ENCODE peak calls at places on chromosomes 12 and 14, in nine cellular contexts. One of them, this sample, is unnamed.

GRCh38 chr14:68815288-68816182 is 22.7 kb upstream of the ZFP36L1 start:
- DNase-seq in activated CD4-positive, alpha-beta T cell treated with anti-CD3 and anti-CD28 coated beads, Interleukin-2, amount 50 U/mL, for 48 hours: peak; percentile 49
- DNase-seq in K562: no peak
- DNase-seq in AG09319: no peak
- DNase-seq in HTR-8/SVneo: no peak
- DNase-seq in stimulated activated CD8-positive, alpha-beta memory T cell treated with anti-CD3 and anti-CD28 coated beads, Interleukin-15, amount 100 ng/mL, for 24 hours: no peak
- DNase-seq in HL-60: no peak
- DNase-seq in NCI-H2081: no peak
- DNase-seq in NCI-H774: no peak
- DNase-seq in this sample: no peak

GRCh38 chr12:121089031-121089812 is 43.5 kb upstream of the P2RX7 start:
- DNase-seq in activated CD4-positive, alpha-beta T cell treated with anti-CD3 and anti-CD28 coated beads, Interleukin-2, amount 50 U/mL, for 48 hours: no peak
- DNase-seq in K562: peak; percentile 27
- DNase-seq in AG09319: no peak
- DNase-seq in HTR-8/SVneo: no peak
- DNase-seq in stimulated activated CD8-positive, alpha-beta memory T cell treated with anti-CD3 and anti-CD28 coated beads, Interleukin-15, amount 100 ng/mL, for 24 hours: no peak
- DNase-seq in HL-60: no peak
- DNase-seq in NCI-H2081: no peak
- DNase-seq in NCI-H774: no peak
- DNase-seq in this sample: no peak

GRCh38 chr14:88264116-88264515 is 59.0 kb downstream of the KCNK10 start:
- DNase-seq in activated CD4-positive, alpha-beta T cell treated with anti-CD3 and anti-CD28 coated beads, Interleukin-2, amount 50 U/mL, for 48 hours: no peak
- DNase-seq in K562: no peak
- DNase-seq in AG09319: no peak
- DNase-seq in HTR-8/SVneo: no peak
- DNase-seq in stimulated activated CD8-positive, alpha-beta memory T cell treated with anti-CD3 and anti-CD28 coated beads, Interleukin-15, amount 100 ng/mL, for 24 hours: no peak
- DNase-seq in HL-60: no peak
- DNase-seq in NCI-H2081: no peak
- DNase-seq in NCI-H774: no peak
- DNase-seq in this sample: no peak

GRCh38 chr12:98793121-98793520 is 148.0 kb downstream of the APAF1 start:
- DNase-seq in activated CD4-positive, alpha-beta T cell treated with anti-CD3 and anti-CD28 coated beads, Interleukin-2, amount 50 U/mL, for 48 hours: no peak
- DNase-seq in K562: no peak
- DNase-seq in AG09319: no peak
- DNase-seq in HTR-8/SVneo: no peak
- DNase-seq in stimulated activated CD8-positive, alpha-beta memory T cell treated with anti-CD3 and anti-CD28 coated beads, Interleukin-15, amount 100 ng/mL, for 24 hours: no peak
- DNase-seq in HL-60: no peak
- DNase-seq in NCI-H2081: no peak
- DNase-seq in NCI-H774: no peak
- DNase-seq in this sample: no peak

GRCh38 chr12:98296462-98297079 is 218.8 kb upstream of the TMPO start:
- DNase-seq in activated CD4-positive, alpha-beta T cell treated with anti-CD3 and anti-CD28 coated beads, Interleukin-2, amount 50 U/mL, for 48 hours: no peak
- DNase-seq in K562: no peak
- DNase-seq in AG09319: no peak
- DNase-seq in HTR-8/SVneo: no peak
- DNase-seq in stimulated activated CD8-positive, alpha-beta memory T cell treated with anti-CD3 and anti-CD28 coated beads, Interleukin-15, amount 100 ng/mL, for 24 hours: no peak
- DNase-seq in HL-60: no peak
- DNase-seq in NCI-H2081: no peak
- DNase-seq in NCI-H774: no peak
- DNase-seq in this sample: peak; percentile 1

GRCh38 chr14:21043387-21044105 is 1.4 kb downstream of the RNASE7 start:
- DNase-seq in activated CD4-positive, alpha-beta T cell treated with anti-CD3 and anti-CD28 coated beads, Interleukin-2, amount 50 U/mL, for 48 hours: no peak
- DNase-seq in K562: no peak
- DNase-seq in AG09319: no peak
- DNase-seq in HTR-8/SVneo: no peak
- DNase-seq in stimulated activated CD8-positive, alpha-beta memory T cell treated with anti-CD3 and anti-CD28 coated beads, Interleukin-15, amount 100 ng/mL, for 24 hours: no peak
- DNase-seq in HL-60: no peak
- DNase-seq in NCI-H2081: no peak
- DNase-seq in NCI-H774: no peak
- DNase-seq in this sample: no peak

GRCh38 chr12:130366159-130366558 is 28.5 kb downstream of the PIWIL1 start:
- DNase-seq in activated CD4-positive, alpha-beta T cell treated with anti-CD3 and anti-CD28 coated beads, Interleukin-2, amount 50 U/mL, for 48 hours: no peak
- DNase-seq in K562: no peak
- DNase-seq in AG09319: no peak
- DNase-seq in HTR-8/SVneo: no peak
- DNase-seq in stimulated activated CD8-positive, alpha-beta memory T cell treated with anti-CD3 and anti-CD28 coated beads, Interleukin-15, amount 100 ng/mL, for 24 hours: no peak
- DNase-seq in HL-60: no peak
- DNase-seq in NCI-H2081: no peak
- DNase-seq in NCI-H774: no peak
- DNase-seq in this sample: no peak

GRCh38 chr12:70443274-70443673 is 77.2 kb downstream of the KCNMB4 start:
- DNase-seq in activated CD4-positive, alpha-beta T cell treated with anti-CD3 and anti-CD28 coated beads, Interleukin-2, amount 50 U/mL, for 48 hours: no peak
- DNase-seq in K562: no peak
- DNase-seq in AG09319: no peak
- DNase-seq in HTR-8/SVneo: no peak
- DNase-seq in stimulated activated CD8-positive, alpha-beta memory T cell treated with anti-CD3 and anti-CD28 coated beads, Interleukin-15, amount 100 ng/mL, for 24 hours: no peak
- DNase-seq in HL-60: no peak
- DNase-seq in NCI-H2081: no peak
- DNase-seq in NCI-H774: no peak
- DNase-seq in this sample: no peak

This sample was measured in Kasumi-1.